ENCODE peak calls at places on chromosomes 7 and 10, in four cellular contexts. M is activated T-cell treated with anti-CD3 and anti-CD28 coated beads for 24 hours; X is stimulated activated CD4-positive, alpha-beta T cell treated with anti-CD3 and anti-CD28 coated beads, Interleukin-1b, Interleukin-23, amount 100 ng/mL, for 24 hours; W is midbrain. N is an unnamed sample.
A peak's percentile ranks its signal among the peaks of the same experiment; 100 is the strongest.

GRCh38 chr10:111598433-111599059 is 521.7 kb downstream of the ADRA2A start:
- DNase-seq in M (peak; percentile 11), X (peak; percentile 0), W (peak; percentile 68), N (no peak)

GRCh38 chr10:113457408-113457807 is 95.4 kb upstream of the HABP2 start:
- DNase-seq in M (no peak), X (no peak), W (no peak), N (no peak)

GRCh38 chr10:49153971-49154370 is 20.1 kb upstream of the FAM170B start:
- DNase-seq in M (no peak), X (no peak), W (no peak), N (no peak)

GRCh38 chr10:31071232-31071999 is 39.8 kb upstream of the ZNF438 start:
- DNase-seq in M (no peak), X (no peak), W (no peak), N (no peak)

GRCh38 chr10:43263551-43264323 is 3.1 kb downstream of the RASGEF1A start:
- DNase-seq in M (no peak), X (no peak), W (no peak), N (peak; percentile 87)

GRCh38 chr7:38178695-38179344 is 775 bp downstream of the STARD3NL start:
- DNase-seq in M (no peak), X (peak; percentile 13), W (peak; percentile 51), N (no peak)

GRCh38 chr10:90804354-90804753 is 53.5 kb downstream of the HTR7 start:
- DNase-seq in M (no peak), X (no peak), W (no peak), N (no peak)

GRCh38 chr7:23133797-23134196 is 28.2 kb downstream of the KLHL7 start:
- DNase-seq in M (no peak), X (no peak), W (no peak), N (no peak)

GRCh38 chr10:92544296-92544695 is 29.6 kb downstream of the IDE start:
- DNase-seq in M (no peak), X (no peak), W (no peak), N (no peak)

GRCh38 chr10:33117816-33118215 is 159.8 kb upstream of the ITGB1 start:
- DNase-seq in M (no peak), X (no peak), W (no peak), N (no peak)

GRCh38 chr7:19112290-19113000 is 5.0 kb downstream of the TWIST1 start:
- DNase-seq in M (no peak), X (no peak), W (no peak), N (no peak)

GRCh38 chr10:25696013-25696708 is 237.9 kb upstream of the MYO3A start:
- DNase-seq in M (no peak), X (no peak), W (no peak), N (no peak)

GRCh38 chr7:72335561-72336381 is 76.4 kb downstream of the CALN1 start:
- DNase-seq in M (no peak), X (no peak), W (peak; percentile 30), N (no peak)

GRCh38 chr7:18086165-18087030 is 58.8 kb upstream of the PRPS1L1 start:
- DNase-seq in M (no peak), X (no peak), W (no peak), N (peak; percentile 34)

GRCh38 chr10:44774676-44775401 is 136.3 kb upstream of the TMEM72 start:
- DNase-seq in M (no peak), X (no peak), W (no peak), N (no peak)

GRCh38 chr7:30971840-30972563 is 8.2 kb downstream of the GHRHR start:
- DNase-seq in M (no peak), X (no peak), W (no peak), N (no peak)

GRCh38 chr10:71301371-71301916 is 17.6 kb upstream of the SLC29A3 start:
- DNase-seq in M (no peak), X (no peak), W (no peak), N (no peak)

GRCh38 chr10:69065406-69066361 is 22.2 kb upstream of the SRGN start:
- DNase-seq in M (peak; percentile 40), X (no peak), W (no peak), N (no peak)

GRCh38 chr7:129055294-129055816 is 444 bp upstream of the TNPO3 start:
- DNase-seq in M (no peak), X (no peak), W (no peak), N (no peak)

GRCh38 chr7:101841328-101841727 is 23.9 kb downstream of the CUX1 start:
- DNase-seq in M (no peak), X (no peak), W (no peak), N (no peak)

GRCh38 chr7:11177793-11178192 is 204.1 kb downstream of the PHF14 start:
- DNase-seq in M (no peak), X (no peak), W (no peak), N (no peak)

GRCh38 chr10:64814201-64814600 is 1293.0 kb downstream of the REEP3 start:
- DNase-seq in M (no peak), X (no peak), W (no peak), N (no peak)